ENCODE peak calls at places on chromosomes 1 and 21, in five cellular contexts. L is suprapubic skin, W is ovary, N is A549, Z is stomach. E is an unnamed sample.

GRCh38 chr1:153723687-153724086 is 4.2 kb upstream of the INTS3 start:
- DNase-seq in W (no peak), Z (no peak), L (no peak), N (no peak), E (no peak)

GRCh38 chr1:89887270-89887669 is 66.4 kb downstream of the LRRC8D start:
- DNase-seq in Z (no peak), L (no peak), N (peak), W (no peak), E (no peak)

GRCh38 chr21:34989337-34990151 is 59.6 kb downstream of the RUNX1 start:
- DNase-seq in L (no peak), N (no peak), W (no peak), Z (no peak), E (no peak)

GRCh38 chr1:186292875-186293274 is 82.2 kb downstream of the TPR start:
- DNase-seq in Z (no peak), W (no peak), L (no peak), N (no peak), E (no peak)

GRCh38 chr1:100606438-100606837 is 68.5 kb downstream of the GPR88 start:
- DNase-seq in L (no peak), N (peak), Z (peak), W (peak), E (no peak)

GRCh38 chr1:117815926-117816325 is 113.5 kb downstream of the GDAP2 start:
- DNase-seq in W (no peak), N (no peak), L (no peak), Z (no peak), E (no peak)

GRCh38 chr1:27292111-27292510 is 29.9 kb upstream of the TMEM222 start:
- DNase-seq in W (no peak), Z (no peak), N (no peak), L (no peak), E (no peak)

GRCh38 chr1:183051546-183051945 is 28.3 kb downstream of the LAMC1 start:
- DNase-seq in W (no peak), L (no peak), Z (no peak), N (no peak), E (no peak)

GRCh38 chr1:3630914-3631313 is 6.1 kb downstream of the TPRG1L start:
- DNase-seq in Z (no peak), L (no peak), W (no peak), N (no peak), E (no peak)

GRCh38 chr1:30329802-30330557 is 393.4 kb downstream of the MATN1 start:
- DNase-seq in L (no peak), Z (peak), N (no peak), W (no peak), E (no peak)

GRCh38 chr21:39676054-39676771 is 63.5 kb downstream of the B3GALT5 start:
- DNase-seq in Z (no peak), L (no peak), W (no peak), N (peak), E (no peak)

GRCh38 chr21:15751561-15751960 is 21.8 kb downstream of the USP25 start:
- DNase-seq in Z (no peak), W (no peak), L (no peak), N (no peak), E (no peak)

GRCh38 chr1:98884864-98885263 is 119.8 kb downstream of the PLPPR5 start:
- DNase-seq in N (no peak), Z (no peak), L (no peak), W (no peak), E (no peak)

GRCh38 chr21:39014751-39015150 is 168.5 kb downstream of the PSMG1 start:
- DNase-seq in N (peak), W (no peak), L (no peak), Z (no peak), E (no peak)

GRCh38 chr1:64960731-64961130 is 5.6 kb downstream of the JAK1 start:
- DNase-seq in W (no peak), L (no peak), Z (no peak), N (no peak), E (no peak)

GRCh38 chr1:41900611-41901444 is 17.9 kb downstream of the HIVEP3 start:
- DNase-seq in Z (no peak), N (peak), W (no peak), L (no peak), E (no peak)

GRCh38 chr21:43340491-43341348 is 86.2 kb downstream of the SIK1 start:
- DNase-seq in N (peak), L (no peak), W (no peak), Z (peak), E (no peak)

GRCh38 chr1:67434491-67434890 is 4.3 kb upstream of the SERBP1 start:
- DNase-seq in Z (no peak), L (no peak), N (no peak), W (no peak), E (no peak)

GRCh38 chr1:29977550-29977949 is 741.2 kb downstream of the PTPRU start:
- DNase-seq in L (no peak), Z (no peak), W (no peak), N (no peak), E (no peak)

GRCh38 chr1:46618746-46619415 is 2.3 kb upstream of the MOB3C start:
- DNase-seq in Z (no peak), W (no peak), N (no peak), L (no peak), E (no peak)

GRCh38 chr1:109930252-109930993 is 19.8 kb downstream of the CSF1 start:
- DNase-seq in W (peak), Z (no peak), L (peak), N (no peak), E (no peak)

GRCh38 chr1:41791667-41792484 is 126.8 kb downstream of the HIVEP3 start:
- DNase-seq in L (no peak), N (no peak), Z (no peak), W (no peak), E (no peak)

GRCh38 chr1:43836267-43836951 is 97.2 kb upstream of the ARTN start:
- DNase-seq in N (no peak), L (no peak), W (peak), Z (peak), E (no peak)

GRCh38 chr1:217605390-217605789 is 25.5 kb downstream of the GPATCH2 start:
- DNase-seq in W (no peak), N (no peak), L (no peak), Z (no peak), E (no peak)

GRCh38 chr1:155776414-155776813 is 80.6 kb downstream of the GON4L start:
- DNase-seq in Z (no peak), L (no peak), N (peak), W (no peak), E (no peak)

GRCh38 chr1:209207701-209208286 is 375.7 kb upstream of the CAMK1G start:
- DNase-seq in W (peak), L (no peak), Z (peak), N (peak), E (peak)

GRCh38 chr1:182389619-182390047 is 2.0 kb downstream of the GLUL start:
- DNase-seq in W (peak), L (no peak), Z (no peak), N (no peak), E (peak)

GRCh38 chr1:79732950-79733349 is 726.4 kb upstream of the ADGRL4 start:
- DNase-seq in L (no peak), W (no peak), N (no peak), Z (no peak), E (no peak)

GRCh38 chr21:42459065-42459430 is 37.0 kb downstream of the RSPH1 start:
- DNase-seq in N (no peak), L (no peak), Z (no peak), W (no peak), E (no peak)

GRCh38 chr1:114153051-114153620 is 533 bp downstream of the SYT6 start:
- DNase-seq in Z (no peak), L (no peak), N (no peak), W (peak), E (no peak)

DNA sequence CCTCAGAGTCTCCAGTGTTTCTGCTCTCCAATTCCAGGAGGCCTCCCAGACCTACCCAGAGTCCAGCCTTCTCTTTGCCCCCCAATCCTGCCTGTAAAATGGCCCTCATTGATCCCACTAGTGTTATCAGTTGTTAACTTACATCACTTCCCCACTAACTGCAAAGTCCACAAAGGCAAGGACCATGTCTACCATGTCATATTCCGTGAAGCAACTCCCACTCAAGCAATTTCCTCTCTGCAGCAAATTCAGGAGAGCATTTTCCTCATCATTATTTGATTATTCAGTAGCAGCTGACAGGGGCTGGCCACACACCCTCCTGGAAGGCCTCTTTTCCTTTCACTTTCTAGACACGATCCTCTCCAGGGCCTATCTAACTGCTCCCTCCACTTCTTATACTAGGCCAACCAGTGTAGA is 153.5 kb downstream of the RERE start:
- DNase-seq in W (no peak), N (no peak), Z (peak), L (no peak), E (no peak)
- H3K4me3 ChIP-seq in W (no peak), N (no peak), Z (no peak), L (no peak), E (no peak)

GRCh38 chr1:31872658-31873636 is 57.1 kb upstream of the SPOCD1 start:
- DNase-seq in W (no peak), N (no peak), Z (no peak), L (no peak), E (no peak)
- TF ChIP-seq EP300 in W (no peak), N (no peak), Z (no peak), L (no peak), E (no peak)

GRCh38 chr1:234539666-234540403 is 60.9 kb upstream of the TARBP1 start:
- DNase-seq in W (no peak), Z (no peak), N (no peak), L (no peak), E (no peak)

GRCh38 chr1:234537236-234537635 is 58.3 kb upstream of the TARBP1 start:
- DNase-seq in L (no peak), N (no peak), W (no peak), Z (no peak), E (no peak)

GRCh38 chr1:234538062-234538731 is 59.2 kb upstream of the TARBP1 start:
- DNase-seq in Z (no peak), N (no peak), W (no peak), L (peak), E (no peak)

GRCh38 chr1:234540404-234540762 is 61.4 kb upstream of the TARBP1 start:
- DNase-seq in L (peak), W (peak), Z (no peak), N (no peak), E (no peak)

DNA sequence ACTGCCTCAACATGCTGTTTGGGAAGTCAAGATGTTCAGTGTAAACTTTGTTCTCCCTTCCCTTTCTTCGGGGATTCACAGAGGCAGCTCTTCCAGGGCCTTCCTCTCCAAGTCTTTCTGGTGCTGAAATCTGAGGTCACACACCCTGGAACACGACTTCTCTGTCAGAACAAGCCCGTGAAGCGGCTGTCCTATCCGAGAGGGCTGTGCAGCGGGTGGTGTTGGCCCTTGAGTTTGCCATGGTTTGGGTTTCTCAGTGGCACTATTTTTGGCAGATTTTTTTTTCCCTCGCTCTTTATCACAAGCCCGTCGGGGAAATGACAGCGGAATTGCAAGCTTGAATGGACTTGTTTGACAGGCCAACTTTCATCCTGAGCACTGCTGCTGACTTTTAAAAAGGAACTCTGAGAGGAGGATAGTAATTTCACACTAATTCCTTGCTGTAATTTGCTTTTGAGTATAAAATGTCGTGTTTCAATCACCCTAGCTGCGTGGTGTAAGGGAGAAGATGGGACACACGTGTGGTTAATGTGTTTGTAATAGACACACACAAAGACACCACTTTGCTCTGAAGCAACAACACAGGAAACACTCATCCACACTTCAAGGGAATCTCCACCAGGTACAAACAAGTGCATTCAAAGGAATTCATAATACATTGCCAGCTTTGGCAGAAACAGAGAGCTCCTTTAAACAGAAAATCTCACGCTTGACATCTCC is 60.1 kb upstream of the TARBP1 start:
- DNase-seq in W (peak), Z (no peak), N (no peak), L (peak), E (no peak)
- TF ChIP-seq CTCF in W (no peak), Z (no peak), N (no peak), L (no peak), E (no peak)

DNA sequence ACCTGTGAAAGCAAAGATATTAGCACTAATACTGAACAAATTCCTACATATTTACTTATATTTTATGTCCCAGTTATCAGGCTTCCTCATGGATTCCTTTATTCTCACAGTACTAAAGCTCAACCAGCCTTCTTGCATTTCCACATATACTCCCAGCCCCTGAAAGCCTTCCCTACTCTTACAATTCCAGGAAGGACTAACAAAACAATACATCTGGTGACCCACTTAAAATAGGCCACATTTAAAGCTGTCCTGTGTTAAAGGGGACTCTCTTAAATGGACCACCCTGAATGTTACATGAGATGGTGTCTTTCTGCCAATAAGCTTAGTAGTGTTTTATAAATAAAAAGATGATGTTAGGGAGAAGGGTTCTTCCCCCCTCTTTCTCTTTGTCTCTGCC is 54.4 kb downstream of the NTMT2 start:
- DNase-seq in W (no peak), Z (no peak), N (no peak), L (no peak), E (no peak)
- H3K4me3 ChIP-seq in W (no peak), Z (no peak), N (no peak), L (no peak), E (no peak)

GRCh38 chr1:158283965-158284364 is 5.8 kb upstream of the CD1C start:
- DNase-seq in N (no peak), Z (no peak), W (no peak), L (no peak), E (no peak)
- TF ChIP-seq EP300 in N (no peak), Z (no peak), W (no peak), L (no peak), E (no peak)

GRCh38 chr1:82007804-82008203 is 207.1 kb downstream of the ADGRL2 start:
- DNase-seq in Z (no peak), N (no peak), W (no peak), L (no peak), E (no peak)

GRCh38 chr1:82015444-82015843 is 214.7 kb downstream of the ADGRL2 start:
- DNase-seq in Z (no peak), L (no peak), W (no peak), N (no peak), E (no peak)

GRCh38 chr1:82018319-82018718 is 217.6 kb downstream of the ADGRL2 start:
- DNase-seq in W (no peak), L (no peak), N (no peak), Z (no peak), E (no peak)

GRCh38 chr1:82019512-82019911 is 218.8 kb downstream of the ADGRL2 start:
- DNase-seq in W (no peak), L (no peak), N (no peak), Z (no peak), E (no peak)

DNA sequence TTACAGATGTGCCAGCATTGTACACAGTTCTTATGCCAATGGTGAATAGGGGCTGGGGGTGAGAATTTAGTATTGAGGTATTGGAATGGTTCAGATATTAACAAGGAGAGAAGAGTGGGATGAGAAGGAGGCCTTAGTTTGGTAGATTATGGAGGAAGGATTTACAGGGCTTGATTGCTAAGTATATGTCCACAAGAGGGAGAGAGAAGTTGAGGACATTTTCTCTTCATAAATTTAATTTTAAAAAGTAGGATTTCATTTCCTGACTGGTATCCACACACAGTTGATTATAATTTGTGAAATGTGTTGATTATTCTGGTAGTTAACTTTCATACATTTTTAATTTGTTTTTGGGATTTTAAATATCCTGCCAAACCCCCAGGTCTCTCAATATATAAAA is 213.0 kb downstream of the ADGRL2 start:
- DNase-seq in Z (no peak), N (no peak), L (no peak), W (no peak), E (no peak)
- TF ChIP-seq CTCF in Z (no peak), N (no peak), L (no peak), W (no peak), E (no peak)

GRCh38 chr1:241848680-241849344 is 808 bp downstream of the EXO1 start:
- DNase-seq in W (no peak), N (no peak), L (no peak), Z (no peak), E (no peak)
- H3K4me3 ChIP-seq in W (peak), N (peak), L (peak), Z (no peak), E (peak)

GRCh38 chr1:221667504-221667903 is 74.4 kb downstream of the DUSP10 start:
- DNase-seq in Z (no peak), L (no peak), W (no peak), N (peak), E (no peak)
- TF ChIP-seq EP300 in Z (no peak), L (no peak), W (no peak), N (no peak), E (no peak)

GRCh38 chr1:179809506-179810366 is 66.6 kb downstream of the FAM163A start:
- DNase-seq in W (peak), L (no peak), N (peak), Z (peak), E (no peak)
- TF ChIP-seq CTCF in W (peak), L (peak), N (peak), Z (peak), E (peak)